ENCODE peak calls at places on chromosomes 1 and 21, in nine cellular contexts. One of them, this sample, is unnamed.
A peak's percentile ranks its signal among the peaks of the same experiment; 100 is the strongest.

GRCh38 chr1:99571092-99571734 is 74.7 kb upstream of the PALMD start:
- DNase-seq in left ventricle myocardium inferior: no peak
- DNase-seq in neural progenitor cell: no peak
- DNase-seq in thoracic aorta: no peak
- DNase-seq in dorsolateral prefrontal cortex: no peak
- DNase-seq in body of pancreas: no peak
- DNase-seq in adrenal gland: no peak
- DNase-seq in HL-60: no peak
- DNase-seq in cardiac muscle cell: no peak
- DNase-seq in this sample: no peak

GRCh38 chr1:113812661-113813135 is 422 bp upstream of the RSBN1 start:
- DNase-seq in left ventricle myocardium inferior: no peak
- DNase-seq in neural progenitor cell: peak; percentile 38
- DNase-seq in thoracic aorta: no peak
- DNase-seq in dorsolateral prefrontal cortex: no peak
- DNase-seq in body of pancreas: peak; percentile 18
- DNase-seq in adrenal gland: no peak
- DNase-seq in HL-60: no peak
- DNase-seq in cardiac muscle cell: no peak
- DNase-seq in this sample: no peak

GRCh38 chr1:9835404-9835757 is 11.6 kb upstream of the CLSTN1 start:
- DNase-seq in left ventricle myocardium inferior: no peak
- DNase-seq in neural progenitor cell: no peak
- DNase-seq in thoracic aorta: no peak
- DNase-seq in dorsolateral prefrontal cortex: no peak
- DNase-seq in body of pancreas: no peak
- DNase-seq in adrenal gland: no peak
- DNase-seq in HL-60: no peak
- DNase-seq in cardiac muscle cell: no peak
- DNase-seq in this sample: no peak

GRCh38 chr1:60936052-60936619 is 146.2 kb upstream of the NFIA start:
- DNase-seq in left ventricle myocardium inferior: no peak
- DNase-seq in neural progenitor cell: no peak
- DNase-seq in thoracic aorta: no peak
- DNase-seq in dorsolateral prefrontal cortex: no peak
- DNase-seq in body of pancreas: no peak
- DNase-seq in adrenal gland: no peak
- DNase-seq in HL-60: no peak
- DNase-seq in cardiac muscle cell: no peak
- DNase-seq in this sample: no peak

GRCh38 chr1:109617291-109617801 is 2.1 kb downstream of the GNAT2 start:
- DNase-seq in left ventricle myocardium inferior: no peak
- DNase-seq in neural progenitor cell: peak; percentile 45
- DNase-seq in thoracic aorta: no peak
- DNase-seq in dorsolateral prefrontal cortex: no peak
- DNase-seq in body of pancreas: peak; percentile 46
- DNase-seq in adrenal gland: peak; percentile 58
- DNase-seq in HL-60: peak; percentile 51
- DNase-seq in cardiac muscle cell: no peak
- DNase-seq in this sample: peak; percentile 80

GRCh38 chr1:51568231-51568935 is 48.5 kb upstream of the OSBPL9 start:
- DNase-seq in left ventricle myocardium inferior: no peak
- DNase-seq in neural progenitor cell: no peak
- DNase-seq in thoracic aorta: no peak
- DNase-seq in dorsolateral prefrontal cortex: no peak
- DNase-seq in body of pancreas: no peak
- DNase-seq in adrenal gland: no peak
- DNase-seq in HL-60: no peak
- DNase-seq in cardiac muscle cell: no peak
- DNase-seq in this sample: no peak

GRCh38 chr1:236156512-236157208 is 14.3 kb downstream of the GPR137B start:
- DNase-seq in left ventricle myocardium inferior: no peak
- DNase-seq in neural progenitor cell: no peak
- DNase-seq in thoracic aorta: no peak
- DNase-seq in dorsolateral prefrontal cortex: no peak
- DNase-seq in body of pancreas: peak; percentile 68
- DNase-seq in adrenal gland: peak; percentile 68
- DNase-seq in HL-60: peak; percentile 89
- DNase-seq in cardiac muscle cell: no peak
- DNase-seq in this sample: no peak

GRCh38 chr1:77539510-77540142 is 142.8 kb downstream of the ZZZ3 start:
- DNase-seq in left ventricle myocardium inferior: no peak
- DNase-seq in neural progenitor cell: peak; percentile 42
- DNase-seq in thoracic aorta: no peak
- DNase-seq in dorsolateral prefrontal cortex: no peak
- DNase-seq in body of pancreas: peak; percentile 41
- DNase-seq in adrenal gland: no peak
- DNase-seq in HL-60: no peak
- DNase-seq in cardiac muscle cell: no peak
- DNase-seq in this sample: peak; percentile 83

GRCh38 chr1:86502721-86503430 is 34.1 kb downstream of the CLCA1 start:
- DNase-seq in left ventricle myocardium inferior: no peak
- DNase-seq in neural progenitor cell: peak; percentile 58
- DNase-seq in thoracic aorta: no peak
- DNase-seq in dorsolateral prefrontal cortex: no peak
- DNase-seq in body of pancreas: peak; percentile 23
- DNase-seq in adrenal gland: peak; percentile 44
- DNase-seq in HL-60: no peak
- DNase-seq in cardiac muscle cell: no peak
- DNase-seq in this sample: no peak

GRCh38 chr1:161096514-161096913 is 1.6 kb upstream of the KLHDC9 start:
- DNase-seq in left ventricle myocardium inferior: peak; percentile 41
- DNase-seq in neural progenitor cell: no peak
- DNase-seq in thoracic aorta: no peak
- DNase-seq in dorsolateral prefrontal cortex: no peak
- DNase-seq in body of pancreas: peak; percentile 47
- DNase-seq in adrenal gland: peak; percentile 49
- DNase-seq in HL-60: peak; percentile 50
- DNase-seq in cardiac muscle cell: no peak
- DNase-seq in this sample: no peak

GRCh38 chr1:93621246-93621645 is 60.4 kb downstream of the BCAR3 start:
- DNase-seq in left ventricle myocardium inferior: no peak
- DNase-seq in neural progenitor cell: no peak
- DNase-seq in thoracic aorta: no peak
- DNase-seq in dorsolateral prefrontal cortex: no peak
- DNase-seq in body of pancreas: no peak
- DNase-seq in adrenal gland: no peak
- DNase-seq in HL-60: no peak
- DNase-seq in cardiac muscle cell: no peak
- DNase-seq in this sample: no peak

GRCh38 chr1:171295821-171296220 is 18.2 kb upstream of the FMO4 start:
- DNase-seq in left ventricle myocardium inferior: no peak
- DNase-seq in neural progenitor cell: no peak
- DNase-seq in thoracic aorta: no peak
- DNase-seq in dorsolateral prefrontal cortex: no peak
- DNase-seq in body of pancreas: no peak
- DNase-seq in adrenal gland: no peak
- DNase-seq in HL-60: no peak
- DNase-seq in cardiac muscle cell: no peak
- DNase-seq in this sample: peak; percentile 78

GRCh38 chr21:35783686-35784085 is 276.6 kb downstream of the SETD4 start:
- DNase-seq in left ventricle myocardium inferior: no peak
- DNase-seq in neural progenitor cell: no peak
- DNase-seq in thoracic aorta: no peak
- DNase-seq in dorsolateral prefrontal cortex: no peak
- DNase-seq in body of pancreas: no peak
- DNase-seq in adrenal gland: no peak
- DNase-seq in HL-60: no peak
- DNase-seq in cardiac muscle cell: no peak
- DNase-seq in this sample: no peak

GRCh38 chr1:155487537-155487936 is 75.1 kb downstream of the ASH1L start:
- DNase-seq in left ventricle myocardium inferior: no peak
- DNase-seq in neural progenitor cell: no peak
- DNase-seq in thoracic aorta: no peak
- DNase-seq in dorsolateral prefrontal cortex: no peak
- DNase-seq in body of pancreas: no peak
- DNase-seq in adrenal gland: no peak
- DNase-seq in HL-60: no peak
- DNase-seq in cardiac muscle cell: no peak
- DNase-seq in this sample: no peak

GRCh38 chr1:215023151-215023832 is 59.2 kb upstream of the KCNK2 start:
- DNase-seq in left ventricle myocardium inferior: no peak
- DNase-seq in neural progenitor cell: no peak
- DNase-seq in thoracic aorta: no peak
- DNase-seq in dorsolateral prefrontal cortex: no peak
- DNase-seq in body of pancreas: no peak
- DNase-seq in adrenal gland: no peak
- DNase-seq in HL-60: no peak
- DNase-seq in cardiac muscle cell: no peak
- DNase-seq in this sample: no peak

GRCh38 chr1:41504126-41505035 is 19.9 kb upstream of the EDN2 start:
- DNase-seq in left ventricle myocardium inferior: no peak
- DNase-seq in neural progenitor cell: no peak
- DNase-seq in thoracic aorta: no peak
- DNase-seq in dorsolateral prefrontal cortex: no peak
- DNase-seq in body of pancreas: no peak
- DNase-seq in adrenal gland: peak; percentile 58
- DNase-seq in HL-60: no peak
- DNase-seq in cardiac muscle cell: peak; percentile 53
- DNase-seq in this sample: no peak

GRCh38 chr1:41642922-41643321 is 158.4 kb upstream of the EDN2 start:
- DNase-seq in left ventricle myocardium inferior: no peak
- DNase-seq in neural progenitor cell: no peak
- DNase-seq in thoracic aorta: no peak
- DNase-seq in dorsolateral prefrontal cortex: no peak
- DNase-seq in body of pancreas: no peak
- DNase-seq in adrenal gland: no peak
- DNase-seq in HL-60: no peak
- DNase-seq in cardiac muscle cell: no peak
- DNase-seq in this sample: no peak

GRCh38 chr21:41966341-41966833 is 12.6 kb upstream of the C2CD2 start:
- DNase-seq in left ventricle myocardium inferior: no peak
- DNase-seq in neural progenitor cell: no peak
- DNase-seq in thoracic aorta: no peak
- DNase-seq in dorsolateral prefrontal cortex: no peak
- DNase-seq in body of pancreas: no peak
- DNase-seq in adrenal gland: peak; percentile 47
- DNase-seq in HL-60: no peak
- DNase-seq in cardiac muscle cell: no peak
- DNase-seq in this sample: no peak

GRCh38 chr1:161085165-161085564 is 4.2 kb downstream of the NECTIN4 start:
- DNase-seq in left ventricle myocardium inferior: no peak
- DNase-seq in neural progenitor cell: peak; percentile 25
- DNase-seq in thoracic aorta: no peak
- DNase-seq in dorsolateral prefrontal cortex: no peak
- DNase-seq in body of pancreas: no peak
- DNase-seq in adrenal gland: no peak
- DNase-seq in HL-60: no peak
- DNase-seq in cardiac muscle cell: no peak
- DNase-seq in this sample: no peak

GRCh38 chr1:201850053-201850397 is 21.1 kb downstream of the IPO9 start:
- DNase-seq in left ventricle myocardium inferior: peak; percentile 30
- DNase-seq in neural progenitor cell: no peak
- DNase-seq in thoracic aorta: no peak
- DNase-seq in dorsolateral prefrontal cortex: no peak
- DNase-seq in body of pancreas: peak; percentile 33
- DNase-seq in adrenal gland: peak; percentile 57
- DNase-seq in HL-60: no peak
- DNase-seq in cardiac muscle cell: no peak
- DNase-seq in this sample: peak; percentile 87

GRCh38 chr1:8362701-8363101 is 44.8 kb downstream of the SLC45A1 start:
- DNase-seq in left ventricle myocardium inferior: no peak
- DNase-seq in neural progenitor cell: no peak
- DNase-seq in thoracic aorta: no peak
- DNase-seq in dorsolateral prefrontal cortex: no peak
- DNase-seq in body of pancreas: no peak
- DNase-seq in adrenal gland: peak; percentile 90
- DNase-seq in HL-60: no peak
- DNase-seq in cardiac muscle cell: no peak
- DNase-seq in this sample: no peak

GRCh38 chr1:84711091-84711490 is 20.8 kb upstream of the SSX2IP start:
- DNase-seq in left ventricle myocardium inferior: no peak
- DNase-seq in neural progenitor cell: no peak
- DNase-seq in thoracic aorta: no peak
- DNase-seq in dorsolateral prefrontal cortex: no peak
- DNase-seq in body of pancreas: no peak
- DNase-seq in adrenal gland: no peak
- DNase-seq in HL-60: no peak
- DNase-seq in cardiac muscle cell: no peak
- DNase-seq in this sample: no peak
- H3K4me3 ChIP-seq in left ventricle myocardium inferior: no peak overlapping the region
- H3K4me3 ChIP-seq in neural progenitor cell: no peak overlapping the region
- H3K4me3 ChIP-seq in thoracic aorta: no peak overlapping the region
- H3K4me3 ChIP-seq in dorsolateral prefrontal cortex: no peak overlapping the region
- H3K4me3 ChIP-seq in body of pancreas: no peak overlapping the region
- H3K4me3 ChIP-seq in adrenal gland: no peak overlapping the region
- H3K4me3 ChIP-seq in HL-60: no peak overlapping the region
- H3K4me3 ChIP-seq in cardiac muscle cell: no peak overlapping the region
- H3K4me3 ChIP-seq in this sample: no peak overlapping the region

GRCh38 chr1:149936992-149937705 is 470 bp upstream of the MTMR11 start:
- DNase-seq in left ventricle myocardium inferior: no peak
- DNase-seq in neural progenitor cell: no peak
- DNase-seq in thoracic aorta: no peak
- DNase-seq in dorsolateral prefrontal cortex: no peak
- DNase-seq in body of pancreas: peak; percentile 54
- DNase-seq in adrenal gland: peak; percentile 60
- DNase-seq in HL-60: no peak
- DNase-seq in cardiac muscle cell: no peak
- DNase-seq in this sample: no peak
- TF ChIP-seq CTCF in left ventricle myocardium inferior: no peak
- TF ChIP-seq CTCF in neural progenitor cell: no peak
- TF ChIP-seq CTCF in thoracic aorta: no peak
- TF ChIP-seq CTCF in dorsolateral prefrontal cortex: no peak
- TF ChIP-seq CTCF in body of pancreas: no peak
- TF ChIP-seq CTCF in adrenal gland: no peak
- TF ChIP-seq CTCF in HL-60: no peak
- TF ChIP-seq CTCF in cardiac muscle cell: no peak
- TF ChIP-seq CTCF in this sample: peak; percentile 22

GRCh38 chr1:26043765-26044164 is 2.2 kb downstream of the SLC30A2 start:
- DNase-seq in left ventricle myocardium inferior: no peak
- DNase-seq in neural progenitor cell: no peak
- DNase-seq in thoracic aorta: no peak
- DNase-seq in dorsolateral prefrontal cortex: no peak
- DNase-seq in body of pancreas: no peak
- DNase-seq in adrenal gland: no peak
- DNase-seq in HL-60: no peak
- DNase-seq in cardiac muscle cell: no peak
- DNase-seq in this sample: no peak
- H3K27me3 ChIP-seq in left ventricle myocardium inferior: peaks cover 69% of the 10 kb centered on the region
- H3K27me3 ChIP-seq in neural progenitor cell: peaks cover 94% of the 10 kb centered on the region
- H3K27me3 ChIP-seq in thoracic aorta: peaks cover 9% of the 10 kb centered on the region
- H3K27me3 ChIP-seq in dorsolateral prefrontal cortex: peaks cover 36% of the 10 kb centered on the region
- H3K27me3 ChIP-seq in body of pancreas: no peaks in the 10 kb centered on the region
- H3K27me3 ChIP-seq in adrenal gland: peaks cover 33% of the 10 kb centered on the region
- H3K27me3 ChIP-seq in HL-60: peaks cover 38% of the 10 kb centered on the region
- H3K27me3 ChIP-seq in cardiac muscle cell: peaks cover 55% of the 10 kb centered on the region
- H3K27me3 ChIP-seq in this sample: peaks cover 38% of the 10 kb centered on the region

DNA sequence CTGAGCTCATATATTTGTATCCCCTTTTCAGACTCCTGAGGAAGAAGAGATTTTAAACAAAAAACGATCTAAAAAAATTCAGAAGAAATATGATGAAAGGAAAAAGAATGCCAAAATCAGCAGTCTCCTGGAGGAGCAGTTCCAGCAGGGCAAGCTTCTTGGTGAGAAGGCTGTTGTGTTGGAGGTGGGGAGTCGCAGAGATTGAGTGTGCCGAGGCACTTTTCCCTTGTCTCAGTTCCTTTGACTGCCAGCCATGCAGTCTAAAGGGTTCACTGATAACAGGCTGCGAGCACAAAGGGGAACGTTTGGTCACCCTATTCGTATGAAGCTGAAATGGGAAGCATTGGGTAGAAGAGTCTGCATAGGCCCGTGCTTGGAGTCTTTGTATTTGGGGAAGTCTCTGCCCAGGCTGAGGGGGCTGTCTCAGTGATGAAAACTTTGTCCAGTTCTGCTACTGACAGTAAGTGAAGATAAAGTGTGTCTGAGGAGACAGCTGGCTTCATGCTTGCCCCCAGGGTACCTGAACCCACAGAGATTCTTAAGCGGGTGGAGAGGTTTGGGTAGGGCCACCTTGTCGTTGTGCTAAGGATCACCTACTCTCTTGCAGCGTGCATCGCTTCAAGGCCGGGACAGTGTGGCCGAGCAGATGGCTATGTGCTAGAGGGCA is 2.8 kb downstream of the RPS8 start:
- DNase-seq in left ventricle myocardium inferior: no peak
- DNase-seq in neural progenitor cell: no peak
- DNase-seq in thoracic aorta: no peak
- DNase-seq in dorsolateral prefrontal cortex: no peak
- DNase-seq in body of pancreas: no peak
- DNase-seq in adrenal gland: no peak
- DNase-seq in HL-60: peak; percentile 80
- DNase-seq in cardiac muscle cell: no peak
- DNase-seq in this sample: no peak
- H3K4me3 ChIP-seq in left ventricle myocardium inferior: peak overlapping the region; percentile 5
- H3K4me3 ChIP-seq in neural progenitor cell: peak overlapping the region; percentile 93
- H3K4me3 ChIP-seq in thoracic aorta: no peak overlapping the region
- H3K4me3 ChIP-seq in dorsolateral prefrontal cortex: no peak overlapping the region
- H3K4me3 ChIP-seq in body of pancreas: no peak overlapping the region
- H3K4me3 ChIP-seq in adrenal gland: no peak overlapping the region
- H3K4me3 ChIP-seq in HL-60: peak overlapping the region; percentile 86
- H3K4me3 ChIP-seq in cardiac muscle cell: no peak overlapping the region
- H3K4me3 ChIP-seq in this sample: no peak overlapping the region

This sample was measured in BJ.